ENCODE peak calls at places on chromosome 14, in nine cellular contexts. One of them, this sample, is unnamed.

GRCh38 chr14:73266317-73266716 is 29.0 kb downstream of the PAPLN start:
- DNase-seq in gastrocnemius medialis: no peak
- DNase-seq in A549: no peak
- DNase-seq in Karpas-422: no peak
- DNase-seq in GM06990: no peak
- DNase-seq in mesenchymal stem cell: no peak
- DNase-seq in Panc1: no peak
- DNase-seq in BJ: no peak
- DNase-seq in AG09309: no peak
- DNase-seq in this sample: no peak

GRCh38 chr14:72714094-72714493 is 179.8 kb downstream of the DPF3 start:
- DNase-seq in gastrocnemius medialis: no peak
- DNase-seq in A549: no peak
- DNase-seq in Karpas-422: no peak
- DNase-seq in GM06990: peak; percentile 72
- DNase-seq in mesenchymal stem cell: no peak
- DNase-seq in Panc1: no peak
- DNase-seq in BJ: no peak
- DNase-seq in AG09309: no peak
- DNase-seq in this sample: no peak

GRCh38 chr14:103628221-103628683 is 759 bp upstream of the KLC1 start:
- DNase-seq in gastrocnemius medialis: peak; percentile 84
- DNase-seq in A549: peak; percentile 72
- DNase-seq in Karpas-422: peak; percentile 63
- DNase-seq in GM06990: peak; percentile 68
- DNase-seq in mesenchymal stem cell: peak; percentile 90
- DNase-seq in Panc1: no peak
- DNase-seq in BJ: no peak
- DNase-seq in AG09309: no peak
- DNase-seq in this sample: peak; percentile 41

GRCh38 chr14:56803816-56804535 is 6.3 kb downstream of the OTX2 start:
- DNase-seq in gastrocnemius medialis: no peak
- DNase-seq in A549: no peak
- DNase-seq in Karpas-422: no peak
- DNase-seq in GM06990: no peak
- DNase-seq in mesenchymal stem cell: no peak
- DNase-seq in Panc1: no peak
- DNase-seq in BJ: no peak
- DNase-seq in AG09309: no peak
- DNase-seq in this sample: no peak

GRCh38 chr14:29144598-29144997 is 378.0 kb downstream of the FOXG1 start:
- DNase-seq in gastrocnemius medialis: no peak
- DNase-seq in A549: no peak
- DNase-seq in Karpas-422: no peak
- DNase-seq in GM06990: no peak
- DNase-seq in mesenchymal stem cell: no peak
- DNase-seq in Panc1: no peak
- DNase-seq in BJ: peak; percentile 99
- DNase-seq in AG09309: peak; percentile 97
- DNase-seq in this sample: no peak

GRCh38 chr14:75156901-75157300 is 19.5 kb downstream of the TMED10 start:
- DNase-seq in gastrocnemius medialis: no peak
- DNase-seq in A549: no peak
- DNase-seq in Karpas-422: no peak
- DNase-seq in GM06990: no peak
- DNase-seq in mesenchymal stem cell: no peak
- DNase-seq in Panc1: no peak
- DNase-seq in BJ: no peak
- DNase-seq in AG09309: no peak
- DNase-seq in this sample: no peak

GRCh38 chr14:25086817-25087396 is 37.0 kb upstream of the STXBP6 start:
- DNase-seq in gastrocnemius medialis: no peak
- DNase-seq in A549: no peak
- DNase-seq in Karpas-422: no peak
- DNase-seq in GM06990: no peak
- DNase-seq in mesenchymal stem cell: no peak
- DNase-seq in Panc1: no peak
- DNase-seq in BJ: no peak
- DNase-seq in AG09309: no peak
- DNase-seq in this sample: no peak

GRCh38 chr14:56243110-56243509 is 124.9 kb downstream of the PELI2 start:
- DNase-seq in gastrocnemius medialis: no peak
- DNase-seq in A549: no peak
- DNase-seq in Karpas-422: peak; percentile 14
- DNase-seq in GM06990: no peak
- DNase-seq in mesenchymal stem cell: no peak
- DNase-seq in Panc1: no peak
- DNase-seq in BJ: no peak
- DNase-seq in AG09309: no peak
- DNase-seq in this sample: no peak

GRCh38 chr14:31204593-31205534 is 2.7 kb downstream of the HECTD1 start:
- DNase-seq in gastrocnemius medialis: no peak
- DNase-seq in A549: no peak
- DNase-seq in Karpas-422: no peak
- DNase-seq in GM06990: no peak
- DNase-seq in mesenchymal stem cell: no peak
- DNase-seq in Panc1: no peak
- DNase-seq in BJ: no peak
- DNase-seq in AG09309: no peak
- DNase-seq in this sample: no peak

GRCh38 chr14:94770251-94770749 is 387 bp upstream of the GSC start:
- DNase-seq in gastrocnemius medialis: no peak
- DNase-seq in A549: no peak
- DNase-seq in Karpas-422: no peak
- DNase-seq in GM06990: no peak
- DNase-seq in mesenchymal stem cell: no peak
- DNase-seq in Panc1: no peak
- DNase-seq in BJ: no peak
- DNase-seq in AG09309: no peak
- DNase-seq in this sample: no peak

GRCh38 chr14:95683793-95684192 is 2.4 kb upstream of the TCL1B start:
- DNase-seq in gastrocnemius medialis: no peak
- DNase-seq in A549: peak; percentile 25
- DNase-seq in Karpas-422: peak; percentile 92
- DNase-seq in GM06990: no peak
- DNase-seq in mesenchymal stem cell: no peak
- DNase-seq in Panc1: peak; percentile 35
- DNase-seq in BJ: no peak
- DNase-seq in AG09309: no peak
- DNase-seq in this sample: peak; percentile 19

GRCh38 chr14:23040100-23040499 is 1.9 kb upstream of the PSMB11 start:
- DNase-seq in gastrocnemius medialis: no peak
- DNase-seq in A549: no peak
- DNase-seq in Karpas-422: no peak
- DNase-seq in GM06990: no peak
- DNase-seq in mesenchymal stem cell: no peak
- DNase-seq in Panc1: no peak
- DNase-seq in BJ: no peak
- DNase-seq in AG09309: no peak
- DNase-seq in this sample: no peak

GRCh38 chr14:22484638-22485037 is 104.4 kb downstream of the DAD1 start:
- DNase-seq in gastrocnemius medialis: no peak
- DNase-seq in A549: no peak
- DNase-seq in Karpas-422: no peak
- DNase-seq in GM06990: no peak
- DNase-seq in mesenchymal stem cell: peak; percentile 76
- DNase-seq in Panc1: no peak
- DNase-seq in BJ: no peak
- DNase-seq in AG09309: peak; percentile 13
- DNase-seq in this sample: no peak

GRCh38 chr14:61780125-61780524 is 17.9 kb downstream of the SNAPC1 start:
- DNase-seq in gastrocnemius medialis: no peak
- DNase-seq in A549: no peak
- DNase-seq in Karpas-422: no peak
- DNase-seq in GM06990: no peak
- DNase-seq in mesenchymal stem cell: no peak
- DNase-seq in Panc1: no peak
- DNase-seq in BJ: no peak
- DNase-seq in AG09309: no peak
- DNase-seq in this sample: no peak

GRCh38 chr14:48967419-48967818 is 618.8 kb downstream of the RPS29 start:
- DNase-seq in gastrocnemius medialis: no peak
- DNase-seq in A549: no peak
- DNase-seq in Karpas-422: no peak
- DNase-seq in GM06990: no peak
- DNase-seq in mesenchymal stem cell: peak; percentile 6
- DNase-seq in Panc1: no peak
- DNase-seq in BJ: no peak
- DNase-seq in AG09309: no peak
- DNase-seq in this sample: no peak

GRCh38 chr14:68110989-68111704 is 291.6 kb downstream of the RAD51B start:
- DNase-seq in gastrocnemius medialis: no peak
- DNase-seq in A549: no peak
- DNase-seq in Karpas-422: no peak
- DNase-seq in GM06990: no peak
- DNase-seq in mesenchymal stem cell: no peak
- DNase-seq in Panc1: no peak
- DNase-seq in BJ: no peak
- DNase-seq in AG09309: no peak
- DNase-seq in this sample: no peak

GRCh38 chr14:94941311-94941710 is 171.4 kb upstream of the GSC start:
- DNase-seq in gastrocnemius medialis: no peak
- DNase-seq in A549: no peak
- DNase-seq in Karpas-422: no peak
- DNase-seq in GM06990: no peak
- DNase-seq in mesenchymal stem cell: no peak
- DNase-seq in Panc1: no peak
- DNase-seq in BJ: no peak
- DNase-seq in AG09309: no peak
- DNase-seq in this sample: no peak

GRCh38 chr14:55188686-55189295 is 2.6 kb downstream of the DLGAP5 start:
- DNase-seq in gastrocnemius medialis: no peak
- DNase-seq in A549: no peak
- DNase-seq in Karpas-422: no peak
- DNase-seq in GM06990: no peak
- DNase-seq in mesenchymal stem cell: peak; percentile 37
- DNase-seq in Panc1: no peak
- DNase-seq in BJ: no peak
- DNase-seq in AG09309: peak; percentile 13
- DNase-seq in this sample: no peak
- H3K4me3 ChIP-seq in gastrocnemius medialis: no peak overlapping the region
- H3K4me3 ChIP-seq in A549: no peak overlapping the region
- H3K4me3 ChIP-seq in Karpas-422: no peak overlapping the region
- H3K4me3 ChIP-seq in GM06990: no peak overlapping the region
- H3K4me3 ChIP-seq in mesenchymal stem cell: no peak overlapping the region
- H3K4me3 ChIP-seq in Panc1: no peak overlapping the region
- H3K4me3 ChIP-seq in BJ: no peak overlapping the region
- H3K4me3 ChIP-seq in AG09309: no peak overlapping the region
- H3K4me3 ChIP-seq in this sample: no peak overlapping the region

DNA sequence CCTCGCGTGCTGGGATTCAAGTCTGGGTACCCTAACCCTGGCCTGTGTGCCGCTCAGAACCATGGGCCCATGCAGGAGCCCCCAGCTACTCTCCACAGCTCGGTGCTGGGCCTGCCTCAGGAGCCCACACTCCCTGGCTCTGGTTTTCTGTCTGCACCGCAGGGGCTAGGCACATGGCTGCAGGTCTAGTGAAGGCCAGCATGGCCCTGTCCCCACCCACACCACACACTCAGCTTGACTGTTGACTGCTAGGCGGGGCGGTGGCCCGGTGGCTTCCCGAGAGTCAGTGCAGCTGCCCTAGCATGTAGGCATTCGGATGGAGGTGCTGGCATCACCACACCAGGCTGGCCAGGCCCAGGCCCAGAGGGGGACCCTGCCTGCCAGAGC is 7.9 kb downstream of the INF2 start:
- DNase-seq in gastrocnemius medialis: no peak
- DNase-seq in A549: no peak
- DNase-seq in Karpas-422: no peak
- DNase-seq in GM06990: no peak
- DNase-seq in mesenchymal stem cell: no peak
- DNase-seq in Panc1: no peak
- DNase-seq in BJ: no peak
- DNase-seq in AG09309: no peak
- DNase-seq in this sample: no peak
- H3K4me3 ChIP-seq in gastrocnemius medialis: no peak overlapping the region
- H3K4me3 ChIP-seq in A549: no peak overlapping the region
- H3K4me3 ChIP-seq in Karpas-422: no peak overlapping the region
- H3K4me3 ChIP-seq in GM06990: no peak overlapping the region
- H3K4me3 ChIP-seq in mesenchymal stem cell: no peak overlapping the region
- H3K4me3 ChIP-seq in Panc1: no peak overlapping the region
- H3K4me3 ChIP-seq in BJ: no peak overlapping the region
- H3K4me3 ChIP-seq in AG09309: no peak overlapping the region
- H3K4me3 ChIP-seq in this sample: no peak overlapping the region

DNA sequence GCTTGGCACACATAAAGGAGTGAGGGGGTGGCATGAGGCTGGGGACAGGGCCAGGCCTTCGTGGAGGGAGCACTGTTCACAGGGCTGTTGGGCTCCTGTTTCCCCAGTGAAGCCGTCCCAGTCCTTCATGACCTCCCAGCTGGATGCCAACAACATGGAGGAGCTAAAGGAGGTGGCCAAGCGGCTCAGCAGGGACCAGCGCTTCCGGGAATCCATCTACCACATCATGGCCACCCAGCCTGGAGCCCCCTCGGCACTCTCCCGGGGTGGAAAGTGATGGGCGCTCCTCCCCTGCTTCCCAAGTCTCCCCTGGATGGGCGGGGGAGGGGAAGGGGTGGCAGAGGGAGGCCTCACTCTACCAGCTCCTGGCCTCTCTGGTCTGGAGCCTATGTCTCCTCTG is 43.6 kb downstream of the PLEKHD1 start:
- DNase-seq in gastrocnemius medialis: no peak
- DNase-seq in A549: no peak
- DNase-seq in Karpas-422: no peak
- DNase-seq in GM06990: no peak
- DNase-seq in mesenchymal stem cell: no peak
- DNase-seq in Panc1: no peak
- DNase-seq in BJ: no peak
- DNase-seq in AG09309: no peak
- DNase-seq in this sample: no peak
- H3K4me3 ChIP-seq in gastrocnemius medialis: no peak overlapping the region
- H3K4me3 ChIP-seq in A549: no peak overlapping the region
- H3K4me3 ChIP-seq in Karpas-422: no peak overlapping the region
- H3K4me3 ChIP-seq in GM06990: no peak overlapping the region
- H3K4me3 ChIP-seq in mesenchymal stem cell: no peak overlapping the region
- H3K4me3 ChIP-seq in Panc1: no peak overlapping the region
- H3K4me3 ChIP-seq in BJ: no peak overlapping the region
- H3K4me3 ChIP-seq in AG09309: no peak overlapping the region
- H3K4me3 ChIP-seq in this sample: no peak overlapping the region

DNA sequence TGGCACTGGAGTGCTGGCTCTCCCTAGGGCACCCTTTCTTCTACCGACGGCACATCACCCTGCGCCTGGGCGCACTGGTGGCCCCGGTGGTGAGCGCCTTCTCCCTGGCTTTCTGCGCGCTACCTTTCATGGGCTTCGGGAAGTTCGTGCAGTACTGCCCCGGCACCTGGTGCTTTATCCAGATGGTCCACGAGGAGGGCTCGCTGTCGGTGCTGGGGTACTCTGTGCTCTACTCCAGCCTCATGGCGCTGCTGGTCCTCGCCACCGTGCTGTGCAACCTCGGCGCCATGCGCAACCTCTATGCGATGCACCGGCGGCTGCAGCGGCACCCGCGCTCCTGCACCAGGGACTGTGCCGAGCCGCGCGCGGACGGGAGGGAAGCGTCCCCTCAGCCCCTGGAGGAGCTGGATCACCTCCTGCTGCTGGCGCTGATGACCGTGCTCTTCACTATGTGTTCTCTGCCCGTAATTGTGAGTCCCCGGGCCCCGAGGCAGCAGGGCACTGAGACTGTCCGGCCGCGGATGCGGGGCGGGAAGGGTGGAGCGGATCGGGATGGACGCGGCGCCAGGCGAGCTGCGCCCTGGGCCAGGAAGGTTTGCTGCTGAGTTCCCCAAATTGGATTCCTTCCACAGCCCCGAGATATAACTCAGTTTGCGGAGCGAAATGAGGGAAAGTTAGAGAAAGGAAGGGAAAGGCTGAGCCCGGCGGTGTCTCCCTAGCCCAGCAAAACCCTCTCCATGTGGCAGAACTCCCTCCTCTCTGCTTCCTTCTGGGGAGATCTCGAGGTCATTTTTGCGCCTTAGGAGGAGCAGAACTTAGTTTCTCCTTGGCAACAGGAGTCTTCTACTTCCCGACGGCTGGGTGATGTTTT is 928 bp downstream of the PTGDR start:
- DNase-seq in gastrocnemius medialis: no peak
- DNase-seq in A549: no peak
- DNase-seq in Karpas-422: no peak
- DNase-seq in GM06990: peak; percentile 25
- DNase-seq in mesenchymal stem cell: peak; percentile 34
- DNase-seq in Panc1: no peak
- DNase-seq in BJ: no peak
- DNase-seq in AG09309: no peak
- DNase-seq in this sample: no peak
- H3K4me3 ChIP-seq in gastrocnemius medialis: peak overlapping the region; percentile 47
- H3K4me3 ChIP-seq in A549: no peak overlapping the region
- H3K4me3 ChIP-seq in Karpas-422: no peak overlapping the region
- H3K4me3 ChIP-seq in GM06990: no peak overlapping the region
- H3K4me3 ChIP-seq in mesenchymal stem cell: peak overlapping the region; percentile 68
- H3K4me3 ChIP-seq in Panc1: no peak overlapping the region
- H3K4me3 ChIP-seq in BJ: no peak overlapping the region
- H3K4me3 ChIP-seq in AG09309: peak overlapping the region; percentile 19
- H3K4me3 ChIP-seq in this sample: no peak overlapping the region

This sample was measured in HAP-1.